ENCODE peak calls at places on chromosomes 2 and 18, in four cellular contexts. C is GM12878, Y is endothelial cell of umbilical vein, Q is K562. T is an unnamed sample.

GRCh38 chr18:10950080-10950875 is 199.1 kb downstream of the PIEZO2 start:
- DNase-seq in C (no peak), Y (no peak), Q (no peak), T (no peak)

GRCh38 chr2:157355618-157356017 is 30.0 kb upstream of the ERMN start:
- DNase-seq in C (no peak), Y (no peak), Q (no peak), T (peak; percentile 7)

GRCh38 chr2:207746131-207746530 is 23.6 kb downstream of the FZD5 start:
- DNase-seq in C (no peak), Y (peak; percentile 65), Q (peak; percentile 45), T (peak; percentile 79)

GRCh38 chr2:230748087-230748486 is 35.4 kb downstream of the CAB39 start:
- DNase-seq in C (no peak), Y (no peak), Q (peak; percentile 17), T (no peak)

GRCh38 chr18:50753311-50753710 is 66.5 kb downstream of the MRO start:
- DNase-seq in C (no peak), Y (no peak), Q (no peak), T (no peak)

GRCh38 chr2:5520352-5520996 is 171.7 kb upstream of the SOX11 start:
- DNase-seq in C (no peak), Y (no peak), Q (no peak), T (peak; percentile 4)

GRCh38 chr2:199659207-199659606 is 191.8 kb downstream of the FTCDNL1 start:
- DNase-seq in C (no peak), Y (peak; percentile 17), Q (peak; percentile 59), T (peak; percentile 3)

GRCh38 chr2:32863803-32864202 is 83.0 kb upstream of the LTBP1 start:
- DNase-seq in C (no peak), Y (no peak), Q (no peak), T (peak; percentile 52)

GRCh38 chr2:220458051-220458450 is 830.6 kb downstream of the SLC4A3 start:
- DNase-seq in C (no peak), Y (no peak), Q (no peak), T (no peak)

GRCh38 chr2:16640867-16641266 is 24.8 kb downstream of the CYRIA start:
- DNase-seq in C (no peak), Y (no peak), Q (no peak), T (peak; percentile 43)

GRCh38 chr18:31487251-31488015 is 10.5 kb upstream of the DSG2 start:
- DNase-seq in C (no peak), Y (no peak), Q (no peak), T (peak; percentile 88)

GRCh38 chr2:121649652-121650553 is 641 bp upstream of the CLASP1 start:
- DNase-seq in C (peak; percentile 89), Y (peak; percentile 93), Q (peak; percentile 79), T (peak; percentile 90)

GRCh38 chr2:121648611-121649401 is 456 bp downstream of the CLASP1 start:
- DNase-seq in C (no peak), Y (peak; percentile 64), Q (peak; percentile 47), T (peak; percentile 65)

GRCh38 chr2:121648206-121648605 is 1.1 kb downstream of the CLASP1 start:
- DNase-seq in C (no peak), Y (no peak), Q (no peak), T (peak; percentile 43)

GRCh38 chr2:121649402-121649651 is at the start of gene CLASP1:
- DNase-seq in C (no peak), Y (peak; percentile 97), Q (peak; percentile 96), T (peak; percentile 97)

DNA sequence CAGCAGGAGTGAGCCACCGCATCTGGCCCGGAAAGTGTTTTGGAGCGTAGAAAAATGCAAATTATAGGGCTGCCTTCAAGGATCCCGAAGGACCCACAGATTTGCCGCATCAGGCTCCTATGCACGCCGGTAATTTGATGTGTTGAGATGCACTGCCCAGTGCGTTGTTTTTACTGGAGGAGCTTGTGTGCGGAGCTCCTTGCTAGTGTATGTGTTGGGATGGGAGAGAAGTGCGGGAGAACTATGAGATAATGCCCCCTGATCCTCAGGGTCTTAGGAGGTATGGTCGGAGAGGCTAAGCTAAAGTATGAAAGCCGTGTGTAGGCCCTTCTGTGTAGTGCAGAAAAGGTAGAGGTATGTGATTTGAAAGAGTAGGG is 1.3 kb upstream of the CLASP1 start:
- DNase-seq in C (no peak), Y (no peak), Q (peak; percentile 24), T (peak; percentile 18)
- H3K27ac ChIP-seq in C (peak overlapping the region; percentile 95), Y (peak overlapping the region; percentile 83), Q (peak overlapping the region; percentile 100), T (peak overlapping the region; percentile 96)

GRCh38 chr2:124187948-124188347 is 162.9 kb downstream of the CNTNAP5 start:
- DNase-seq in C (no peak), Y (no peak), Q (no peak), T (no peak)

DNA sequence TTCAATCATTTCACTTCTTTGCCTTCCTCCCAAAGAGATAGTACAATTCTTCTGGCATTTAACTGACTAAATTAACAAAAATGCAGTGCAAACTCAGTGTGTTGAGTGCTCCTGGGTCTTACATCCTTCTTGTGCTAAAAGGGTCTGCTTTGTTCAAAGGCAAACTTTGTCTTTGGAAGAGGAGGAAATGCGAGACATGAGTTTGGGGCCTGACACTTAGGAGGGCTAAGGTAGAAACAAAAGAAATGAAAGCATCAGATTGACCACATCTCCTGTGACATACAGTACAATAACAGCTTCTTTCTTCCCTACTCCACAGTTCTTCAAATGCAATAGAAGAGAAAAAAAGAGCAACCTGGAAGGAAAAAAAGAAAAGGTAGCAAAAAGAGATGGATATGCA is 161.7 kb downstream of the CNTNAP5 start:
- DNase-seq in C (no peak), Y (no peak), Q (no peak), T (no peak)
- TF ChIP-seq FOS in C (no peak), Y (no peak), Q (no peak), T (no peak)

GRCh38 chr18:36706313-36706881 is 122.4 kb downstream of the TPGS2 start:
- DNase-seq in C (no peak), Y (no peak), Q (no peak), T (peak; percentile 29)

GRCh38 chr18:36711014-36711725 is 117.6 kb downstream of the TPGS2 start:
- DNase-seq in C (no peak), Y (no peak), Q (no peak), T (peak; percentile 37)

GRCh38 chr18:36711813-36712444 is 116.9 kb downstream of the TPGS2 start:
- DNase-seq in C (no peak), Y (no peak), Q (no peak), T (peak; percentile 94)

GRCh38 chr18:36709315-36709714 is 119.5 kb downstream of the TPGS2 start:
- DNase-seq in C (no peak), Y (no peak), Q (no peak), T (no peak)

GRCh38 chr18:36708366-36708765 is 120.4 kb downstream of the TPGS2 start:
- DNase-seq in C (no peak), Y (no peak), Q (no peak), T (no peak)
- H3K27ac ChIP-seq in C (no peak overlapping the region), Y (no peak overlapping the region), Q (no peak overlapping the region), T (no peak overlapping the region)

GRCh38 chr2:120439637-120440384 is 93.9 kb downstream of the INHBB start:
- DNase-seq in C (no peak), Y (no peak), Q (no peak), T (no peak)
- TF ChIP-seq FOS in C (no peak), Y (no peak), Q (no peak), T (no peak)

GRCh38 chr2:146762786-146763185 is 1082.0 kb upstream of the ACVR2A start:
- DNase-seq in C (no peak), Y (no peak), Q (no peak), T (no peak)
- H3K27ac ChIP-seq in C (no peak overlapping the region), Y (no peak overlapping the region), Q (no peak overlapping the region), T (no peak overlapping the region)

GRCh38 chr18:13136689-13137040 is 81.9 kb upstream of the LDLRAD4 start:
- DNase-seq in C (no peak), Y (peak; percentile 13), Q (no peak), T (no peak)
- TF ChIP-seq FOS in C (no peak), Y (no peak), Q (no peak), T (no peak)

GRCh38 chr18:27404855-27405254 is 219.7 kb upstream of the CHST9 start:
- DNase-seq in C (no peak), Y (no peak), Q (no peak), T (no peak)
- H3K27ac ChIP-seq in C (no peak overlapping the region), Y (no peak overlapping the region), Q (no peak overlapping the region), T (no peak overlapping the region)

GRCh38 chr2:26270363-26270762 is 25.6 kb downstream of the HADHB start:
- DNase-seq in C (no peak), Y (peak; percentile 28), Q (no peak), T (no peak)

GRCh38 chr2:26276488-26276887 is 31.7 kb downstream of the HADHB start:
- DNase-seq in C (no peak), Y (no peak), Q (no peak), T (no peak)

GRCh38 chr2:26273501-26273900 is 28.8 kb downstream of the HADHB start:
- DNase-seq in C (no peak), Y (no peak), Q (no peak), T (peak; percentile 17)

GRCh38 chr2:26269571-26270170 is 24.9 kb downstream of the HADHB start:
- DNase-seq in C (no peak), Y (no peak), Q (no peak), T (peak; percentile 33)

DNA sequence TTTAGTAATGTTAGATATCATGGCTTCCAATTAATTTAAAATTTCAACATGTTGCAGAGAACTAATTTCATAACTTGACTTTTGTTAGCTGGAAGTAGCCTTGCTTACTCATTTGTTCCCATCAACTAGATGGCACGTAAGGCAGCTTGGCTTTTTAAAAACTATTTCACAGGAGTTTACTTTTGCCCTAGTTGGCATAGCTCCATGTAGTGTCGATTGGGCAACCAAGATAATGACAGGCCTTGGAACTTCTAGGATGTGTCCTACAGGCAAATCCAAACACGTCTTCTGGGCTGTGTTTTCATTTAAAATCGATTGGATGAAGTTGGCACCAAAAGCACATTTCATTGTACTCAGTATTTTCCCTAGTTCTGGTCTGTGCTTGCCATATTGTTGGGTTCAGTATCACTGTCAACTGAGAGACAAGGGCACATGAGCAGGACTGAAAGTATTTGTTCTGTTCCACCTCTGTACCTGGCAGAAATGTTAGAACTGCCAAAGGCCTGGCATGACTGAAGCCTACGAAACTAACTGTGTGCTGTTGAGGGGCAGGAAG is 29.4 kb downstream of the HADHB start:
- DNase-seq in C (no peak), Y (peak; percentile 97), Q (no peak), T (peak; percentile 90)
- TF ChIP-seq FOS in C (no peak), Y (no peak), Q (no peak), T (peak; percentile 23)

T was measured in IMR-90.